ENCODE peak calls at places on chromosome 16, in seven cellular contexts. N, L, Z, B, E, V and R are unnamed samples.

GRCh38 chr16:52561910-52562741 is 15.2 kb upstream of the TOX3 start:
- DNase-seq in E (no peak), Z (no peak), V (no peak), L (no peak), B (no peak), N (no peak), R (no peak)

GRCh38 chr16:83813818-83814653 is 6.3 kb downstream of the HSBP1 start:
- DNase-seq in Z (no peak), N (peak; percentile 79), V (no peak), B (no peak), L (no peak), E (peak; percentile 62), R (no peak)

GRCh38 chr16:53068423-53068833 is 13.6 kb downstream of the CHD9 start:
- DNase-seq in Z (no peak), E (no peak), B (no peak), N (no peak), L (peak; percentile 43), V (no peak), R (no peak)

GRCh38 chr16:56269824-56270684 is 78.8 kb downstream of the GNAO1 start:
- DNase-seq in N (peak; percentile 72), L (no peak), B (no peak), Z (peak; percentile 75), V (no peak), E (peak; percentile 89), R (peak; percentile 88)

GRCh38 chr16:30005341-30006094 is 5.3 kb downstream of the DOC2A start:
- DNase-seq in L (peak; percentile 42), E (peak; percentile 84), N (peak; percentile 56), B (no peak), Z (no peak), V (peak; percentile 30), R (peak; percentile 87)

GRCh38 chr16:75265911-75266701 is 14.7 kb upstream of the BCAR1 start:
- DNase-seq in L (no peak), N (peak; percentile 58), Z (peak; percentile 58), E (peak; percentile 99), V (no peak), B (no peak), R (peak; percentile 97)

GRCh38 chr16:78789556-78789955 is 690.1 kb downstream of the WWOX start:
- DNase-seq in N (no peak), B (no peak), L (no peak), Z (no peak), E (no peak), V (no peak), R (no peak)

GRCh38 chr16:24717411-24717810 is 12.0 kb upstream of the TNRC6A start:
- DNase-seq in L (no peak), N (peak; percentile 66), B (no peak), Z (no peak), E (peak; percentile 48), V (no peak), R (no peak)

GRCh38 chr16:16136588-16136987 is 86.7 kb downstream of the ABCC6 start:
- DNase-seq in N (no peak), B (no peak), Z (no peak), L (no peak), E (no peak), V (no peak), R (no peak)

GRCh38 chr16:3789375-3790067 is 72.2 kb upstream of the TRAP1 start:
- DNase-seq in N (no peak), Z (no peak), V (no peak), L (no peak), B (no peak), E (no peak), R (no peak)

GRCh38 chr16:15775209-15775608 is 81.6 kb downstream of the MYH11 start:
- DNase-seq in Z (no peak), V (no peak), E (no peak), N (peak; percentile 46), L (no peak), B (no peak), R (no peak)

GRCh38 chr16:987846-988245 is 6.3 kb downstream of the SOX8 start:
- DNase-seq in V (no peak), E (no peak), Z (peak; percentile 73), B (no peak), N (no peak), L (no peak), R (no peak)

GRCh38 chr16:2752850-2753522 is 548 bp downstream of the SRRM2 start:
- DNase-seq in V (peak; percentile 54), Z (peak; percentile 87), B (peak; percentile 50), E (peak; percentile 96), N (peak; percentile 79), L (peak; percentile 75), R (peak; percentile 90)

GRCh38 chr16:25051446-25052160 is 36.4 kb upstream of the ARHGAP17 start:
- DNase-seq in Z (no peak), N (peak; percentile 68), L (peak; percentile 51), B (no peak), V (no peak), E (no peak), R (no peak)

GRCh38 chr16:89300311-89300975 is 82.9 kb downstream of the ZNF778 start:
- DNase-seq in N (peak; percentile 76), L (no peak), B (no peak), V (no peak), Z (no peak), E (no peak), R (no peak)

GRCh38 chr16:13168091-13168572 is 266.7 kb downstream of the SHISA9 start:
- DNase-seq in Z (no peak), V (no peak), B (no peak), N (no peak), L (no peak), E (no peak), R (no peak)

GRCh38 chr16:11210260-11210659 is 45.7 kb downstream of the SOCS1 start:
- DNase-seq in N (no peak), V (no peak), L (no peak), E (no peak), Z (no peak), B (no peak), R (no peak)

GRCh38 chr16:16182918-16183317 is 40.4 kb downstream of the ABCC6 start:
- DNase-seq in N (no peak), Z (no peak), E (no peak), B (no peak), L (no peak), V (no peak), R (no peak)

GRCh38 chr16:66824006-66824405 is 6.8 kb downstream of the NAE1 start:
- DNase-seq in V (no peak), E (no peak), N (no peak), B (no peak), L (no peak), Z (no peak), R (no peak)

GRCh38 chr16:3173892-3174617 is 13.9 kb upstream of the OR1F1 start:
- DNase-seq in E (peak; percentile 16), N (no peak), L (peak; percentile 71), B (no peak), V (no peak), Z (no peak), R (no peak)

GRCh38 chr16:57194512-57194911 is 8.4 kb downstream of the RSPRY1 start:
- DNase-seq in N (peak; percentile 96), E (peak; percentile 84), L (no peak), V (no peak), Z (no peak), B (no peak), R (peak; percentile 82)

GRCh38 chr16:70162041-70162451 is 11.5 kb upstream of the CLEC18C start:
- DNase-seq in Z (no peak), B (no peak), E (peak; percentile 91), N (peak; percentile 48), L (no peak), V (no peak), R (peak; percentile 83)

GRCh38 chr16:14097182-14097951 is 26.2 kb downstream of the MRTFB start:
- DNase-seq in E (no peak), Z (no peak), N (no peak), V (no peak), B (no peak), L (no peak), R (no peak)

GRCh38 chr16:84464116-84464515 is 40.3 kb downstream of the MEAK7 start:
- DNase-seq in V (no peak), B (no peak), Z (no peak), L (no peak), E (no peak), N (no peak), R (no peak)

GRCh38 chr16:1258906-1259759 is 3.3 kb downstream of the TPSD1 start:
- DNase-seq in L (peak; percentile 16), B (no peak), V (no peak), Z (no peak), N (no peak), E (no peak), R (no peak)

GRCh38 chr16:67393111-67393789 is at the start of gene TPPP3:
- DNase-seq in N (peak; percentile 86), L (peak; percentile 76), Z (peak; percentile 87), E (peak; percentile 94), V (peak; percentile 18), B (peak; percentile 18), R (peak; percentile 96)

GRCh38 chr16:3838600-3839401 is 41.7 kb downstream of the CREBBP start:
- DNase-seq in N (peak; percentile 51), B (no peak), Z (no peak), L (no peak), V (no peak), E (no peak), R (no peak)

GRCh38 chr16:60073376-60073775 is 1339.3 kb upstream of the GOT2 start:
- DNase-seq in V (no peak), E (no peak), B (no peak), N (no peak), Z (no peak), L (no peak), R (no peak)

GRCh38 chr16:4443271-4443670 is 17.6 kb downstream of the DNAJA3 start:
- DNase-seq in N (no peak), B (no peak), L (no peak), Z (no peak), V (no peak), E (no peak), R (no peak)